ENCODE peak calls at places on chromosomes 6 and 20, in ten cellular contexts. O is dorsolateral prefrontal cortex; U is stimulated activated CD4-positive, alpha-beta T cell treated with anti-CD3 and anti-CD28 coated beads, Interleukin-12 subunit alpha, Interleukin-12 subunit beta, amount 100 ng/mL, for 48 hours; F is astrocyte; E is activated naive CD4-positive, alpha-beta T cell treated with anti-CD3 and anti-CD28 coated beads, Interleukin-2, amount 10 ng/mL, durations not matched to agents 7 days and 5 days; R is HFFc6; L is GF-D8; Z is AG09309; M is memory B cell; H is psoas muscle. D is an unnamed sample.

GRCh38 chr6:154229796-154230195 is 126.8 kb downstream of the IPCEF1 start:
- DNase-seq in O (no peak), U (peak), F (no peak), E (peak), R (no peak), L (no peak), Z (no peak), M (no peak), H (no peak), D (peak)

GRCh38 chr6:139644821-139645220 is 270.4 kb upstream of the CITED2 start:
- DNase-seq in O (no peak), U (no peak), F (peak), E (no peak), R (no peak), L (no peak), Z (no peak), M (no peak), H (no peak), D (no peak)

GRCh38 chr6:163892814-163893561 is 478.5 kb downstream of the QKI start:
- DNase-seq in O (no peak), U (no peak), F (no peak), E (no peak), R (no peak), L (no peak), Z (no peak), M (no peak), H (no peak), D (no peak)

GRCh38 chr6:117397536-117398227 is 28.1 kb downstream of the ROS1 start:
- DNase-seq in O (no peak), U (no peak), F (no peak), E (no peak), R (no peak), L (no peak), Z (peak), M (no peak), H (no peak), D (no peak)

GRCh38 chr6:129679250-129679649 is 30.7 kb downstream of the ARHGAP18 start:
- DNase-seq in O (no peak), U (no peak), F (peak), E (no peak), R (no peak), L (no peak), Z (peak), M (no peak), H (no peak), D (no peak)

GRCh38 chr20:37734228-37734980 is 40.6 kb downstream of the CTNNBL1 start:
- DNase-seq in O (no peak), U (no peak), F (peak), E (no peak), R (no peak), L (no peak), Z (peak), M (no peak), H (no peak), D (no peak)

GRCh38 chr20:63326314-63327228 is 33.6 kb downstream of the COL20A1 start:
- DNase-seq in O (no peak), U (no peak), F (no peak), E (no peak), R (no peak), L (no peak), Z (no peak), M (no peak), H (peak), D (no peak)

GRCh38 chr6:45081634-45082033 is 246.5 kb upstream of the RUNX2 start:
- DNase-seq in O (no peak), U (no peak), F (no peak), E (no peak), R (no peak), L (no peak), Z (no peak), M (no peak), H (no peak), D (no peak)

GRCh38 chr6:17968876-17969275 is 18.6 kb downstream of the KIF13A start:
- DNase-seq in O (no peak), U (no peak), F (no peak), E (no peak), R (no peak), L (no peak), Z (no peak), M (no peak), H (no peak), D (no peak)

GRCh38 chr6:69732045-69732444 is 64.8 kb downstream of the LMBRD1 start:
- DNase-seq in O (no peak), U (no peak), F (no peak), E (no peak), R (no peak), L (no peak), Z (no peak), M (no peak), H (no peak), D (no peak)

GRCh38 chr20:62405108-62405980 is 1.7 kb downstream of the CABLES2 start:
- DNase-seq in O (no peak), U (no peak), F (peak), E (no peak), R (peak), L (peak), Z (no peak), M (no peak), H (peak), D (no peak)

GRCh38 chr6:81589465-81590313 is 162.8 kb downstream of the TENT5A start:
- DNase-seq in O (no peak), U (no peak), F (no peak), E (no peak), R (no peak), L (no peak), Z (no peak), M (no peak), H (no peak), D (no peak)

GRCh38 chr6:144285798-144286502 is 815 bp downstream of the UTRN start:
- DNase-seq in O (peak), U (peak), F (peak), E (peak), R (peak), L (peak), Z (no peak), M (no peak), H (peak), D (peak)

GRCh38 chr6:147448212-147448611 is 60.3 kb upstream of the SAMD5 start:
- DNase-seq in O (no peak), U (no peak), F (no peak), E (no peak), R (no peak), L (no peak), Z (no peak), M (no peak), H (no peak), D (no peak)

GRCh38 chr6:26163733-26164505 is 76.7 kb downstream of the HFE start:
- DNase-seq in O (no peak), U (no peak), F (no peak), E (no peak), R (no peak), L (no peak), Z (no peak), M (no peak), H (no peak), D (peak)

GRCh38 chr6:108068182-108068581 is 6.4 kb downstream of the OSTM1 start:
- DNase-seq in O (no peak), U (no peak), F (no peak), E (no peak), R (no peak), L (no peak), Z (no peak), M (no peak), H (no peak), D (no peak)

GRCh38 chr6:27146706-27147507 is 100.6 kb upstream of the PRSS16 start:
- DNase-seq in O (peak), U (peak), F (peak), E (peak), R (peak), L (peak), Z (peak), M (peak), H (peak), D (peak)

GRCh38 chr20:32544893-32545840 is 40.0 kb downstream of the NOL4L start:
- DNase-seq in O (no peak), U (no peak), F (peak), E (no peak), R (no peak), L (no peak), Z (no peak), M (no peak), H (no peak), D (no peak)

GRCh38 chr6:136063095-136063494 is 187.0 kb downstream of the MTFR2 start:
- DNase-seq in O (no peak), U (no peak), F (peak), E (no peak), R (peak), L (no peak), Z (peak), M (no peak), H (no peak), D (no peak)

GRCh38 chr20:64247970-64248841 is 7.3 kb upstream of the PCMTD2 start:
- DNase-seq in O (no peak), U (no peak), F (no peak), E (peak), R (no peak), L (no peak), Z (no peak), M (no peak), H (no peak), D (no peak)

GRCh38 chr20:46931699-46932098 is 37.1 kb downstream of the EYA2 start:
- DNase-seq in O (no peak), U (no peak), F (no peak), E (no peak), R (no peak), L (no peak), Z (no peak), M (no peak), H (peak), D (no peak)